ENCODE peak calls at places on chromosome 22, in seven cellular contexts. U is NCI-H446 treated with DMSO at 0.1 percent for 48 hours, E is GM12865, C is non-pigmented ciliary epithelial cell, O is astrocyte of the cerebellum, X is activated T-cell treated with anti-CD3 and anti-CD28 coated beads for 48 hours, L is brain microvascular endothelial cell. K is an unnamed sample.

GRCh38 chr22:22902247-22902962 is 14.8 kb downstream of the IGLL5 start:
- DNase-seq in U (no peak), E (no peak), C (no peak), O (no peak), X (no peak), L (no peak), K (no peak)

GRCh38 chr22:45318168-45318557 is 8.4 kb downstream of the FAM118A start:
- DNase-seq in U (peak), E (peak), C (peak), O (peak), X (peak), L (peak), K (peak)

GRCh38 chr22:35217541-35217940 is 39.8 kb upstream of the HMGXB4 start:
- DNase-seq in U (no peak), E (no peak), C (no peak), O (no peak), X (no peak), L (no peak), K (no peak)

GRCh38 chr22:37709445-37709765 is 12.6 kb downstream of the TRIOBP start:
- DNase-seq in U (no peak), E (no peak), C (no peak), O (no peak), X (no peak), L (no peak), K (no peak)

GRCh38 chr22:30015846-30016245 is 64.4 kb upstream of the HORMAD2 start:
- DNase-seq in U (no peak), E (no peak), C (peak), O (no peak), X (no peak), L (peak), K (no peak)

GRCh38 chr22:49779853-49780271 is 47.8 kb downstream of the BRD1 start:
- DNase-seq in U (no peak), E (no peak), C (no peak), O (no peak), X (no peak), L (no peak), K (no peak)

GRCh38 chr22:20035375-20036084 is 14.6 kb downstream of the TANGO2 start:
- DNase-seq in U (no peak), E (no peak), C (no peak), O (no peak), X (no peak), L (no peak), K (no peak)

GRCh38 chr22:46524203-46524740 is 13.1 kb downstream of the CELSR1 start:
- DNase-seq in U (no peak), E (no peak), C (no peak), O (no peak), X (no peak), L (no peak), K (no peak)

GRCh38 chr22:40271440-40271839 is 74.9 kb upstream of the ADSL start:
- DNase-seq in U (no peak), E (no peak), C (no peak), O (no peak), X (no peak), L (no peak), K (no peak)

GRCh38 chr22:23709107-23709506 is 18.3 kb downstream of the RGL4 start:
- DNase-seq in U (no peak), E (no peak), C (no peak), O (no peak), X (no peak), L (no peak), K (no peak)

GRCh38 chr22:46878549-46878948 is 116.1 kb downstream of the TBC1D22A start:
- DNase-seq in U (no peak), E (no peak), C (no peak), O (no peak), X (no peak), L (no peak), K (no peak)

GRCh38 chr22:46405925-46406324 is 70.4 kb downstream of the TRMU start:
- DNase-seq in U (no peak), E (no peak), C (no peak), O (peak), X (no peak), L (no peak), K (no peak)

GRCh38 chr22:37401401-37401859 is 25.8 kb downstream of the ELFN2 start:
- DNase-seq in U (no peak), E (no peak), C (no peak), O (peak), X (no peak), L (no peak), K (no peak)

GRCh38 chr22:37625737-37626136 is 13.7 kb upstream of the SH3BP1 start:
- DNase-seq in U (no peak), E (no peak), C (no peak), O (no peak), X (no peak), L (no peak), K (no peak)

GRCh38 chr22:22853713-22854112 is 33.9 kb upstream of the IGLL5 start:
- DNase-seq in U (no peak), E (no peak), C (no peak), O (no peak), X (no peak), L (no peak), K (no peak)

GRCh38 chr22:20258584-20259335 is 9.4 kb downstream of the RTN4R start:
- DNase-seq in U (no peak), E (peak), C (no peak), O (no peak), X (no peak), L (no peak), K (no peak)

GRCh38 chr22:19483481-19484244 is 3.9 kb downstream of the CDC45 start:
- DNase-seq in U (no peak), E (no peak), C (peak), O (no peak), X (no peak), L (peak), K (no peak)

GRCh38 chr22:31919730-31920129 is 24.6 kb upstream of the YWHAH start:
- DNase-seq in U (no peak), E (no peak), C (no peak), O (no peak), X (no peak), L (no peak), K (no peak)

GRCh38 chr22:42439021-42439420 is 6.8 kb upstream of the NFAM1 start:
- DNase-seq in U (no peak), E (peak), C (no peak), O (no peak), X (no peak), L (no peak), K (no peak)

GRCh38 chr22:19882446-19883381 is 28.0 kb upstream of the GNB1L start:
- DNase-seq in U (no peak), E (no peak), C (no peak), O (no peak), X (no peak), L (no peak), K (peak)

GRCh38 chr22:16917144-16918003 is 90.6 kb downstream of the GAB4 start:
- DNase-seq in U (peak), E (peak), C (no peak), O (no peak), X (peak), L (peak), K (peak)

GRCh38 chr22:49380095-49380827 is 447.4 kb downstream of the BRD1 start:
- DNase-seq in U (no peak), E (no peak), C (no peak), O (no peak), X (no peak), L (no peak), K (no peak)

GRCh38 chr22:23062616-23063538 is 7.4 kb upstream of the GNAZ start:
- DNase-seq in U (no peak), E (no peak), C (no peak), O (no peak), X (no peak), L (no peak), K (peak)

GRCh38 chr22:33653525-33654063 is 266.7 kb downstream of the LARGE1 start:
- DNase-seq in U (no peak), E (no peak), C (no peak), O (no peak), X (no peak), L (no peak), K (no peak)

GRCh38 chr22:21047730-21048129 is 2.0 kb downstream of the LRRC74B start:
- DNase-seq in U (no peak), E (no peak), C (no peak), O (no peak), X (no peak), L (no peak), K (no peak)

GRCh38 chr22:39901519-39902146 is 749 bp downstream of the GRAP2 start:
- DNase-seq in U (no peak), E (no peak), C (no peak), O (no peak), X (no peak), L (no peak), K (no peak)

GRCh38 chr22:46267431-46268279 is at the start of gene TTC38:
- DNase-seq in U (peak), E (peak), C (no peak), O (peak), X (peak), L (peak), K (peak)

GRCh38 chr22:48828688-48829087 is 999.0 kb downstream of the BRD1 start:
- DNase-seq in U (no peak), E (no peak), C (no peak), O (no peak), X (no peak), L (no peak), K (no peak)

GRCh38 chr22:39242809-39243442 is 1.9 kb downstream of the PDGFB start:
- DNase-seq in U (no peak), E (no peak), C (no peak), O (no peak), X (no peak), L (no peak), K (peak)

GRCh38 chr22:26563022-26563421 is 26.9 kb downstream of the TPST2 start:
- DNase-seq in U (no peak), E (peak), C (no peak), O (no peak), X (no peak), L (no peak), K (no peak)

GRCh38 chr22:28710112-28710888 is 30.7 kb upstream of the TTC28 start:
- DNase-seq in U (no peak), E (no peak), C (peak), O (peak), X (no peak), L (peak), K (no peak)

GRCh38 chr22:17842386-17842785 is 68.1 kb upstream of the BID start:
- DNase-seq in U (no peak), E (no peak), C (no peak), O (no peak), X (peak), L (no peak), K (no peak)

GRCh38 chr22:23533328-23533762 is 46.7 kb downstream of the IGLL1 start:
- DNase-seq in U (no peak), E (no peak), C (no peak), O (no peak), X (peak), L (peak), K (no peak)

GRCh38 chr22:20904008-20904979 is 12.9 kb upstream of the CRKL start:
- DNase-seq in U (no peak), E (no peak), C (peak), O (peak), X (no peak), L (peak), K (no peak)

GRCh38 chr22:23068832-23069385 is 1.4 kb upstream of the GNAZ start:
- DNase-seq in U (no peak), E (no peak), C (no peak), O (no peak), X (no peak), L (no peak), K (peak)

GRCh38 chr22:35625763-35626162 is 8.6 kb upstream of the MB start:
- DNase-seq in U (no peak), E (no peak), C (no peak), O (no peak), X (no peak), L (no peak), K (no peak)

GRCh38 chr22:30695351-30695762 is 683 bp downstream of the OSBP2 start:
- DNase-seq in U (no peak), E (no peak), C (no peak), O (no peak), X (peak), L (no peak), K (peak)

K was measured in pancreas.